ENCODE peak calls at places on chromosomes 16 and 17, in five cellular contexts. L, W, V, B and O are unnamed samples.

GRCh38 chr17:42378597-42379594 is 9.3 kb downstream of the STAT3 start:
- DNase-seq in L (peak; percentile 61), W (no peak), B (no peak), V (peak; percentile 34), O (no peak)

GRCh38 chr17:32486091-32486700 is 597 bp upstream of the CDK5R1 start:
- DNase-seq in L (peak; percentile 73), W (peak; percentile 46), V (peak; percentile 82), B (peak; percentile 62), O (peak; percentile 33)

GRCh38 chr17:74190807-74191206 is 12.7 kb upstream of the RPL38 start:
- DNase-seq in L (no peak), W (no peak), B (no peak), V (no peak), O (no peak)

GRCh38 chr16:64468515-64469090 is 653.3 kb downstream of the CDH11 start:
- DNase-seq in W (no peak), L (no peak), V (no peak), B (no peak), O (no peak)

GRCh38 chr17:8574687-8575086 is 55.8 kb downstream of the MYH10 start:
- DNase-seq in V (no peak), W (no peak), B (no peak), L (no peak), O (no peak)

GRCh38 chr17:7992516-7992915 is 9.9 kb upstream of the GUCY2D start:
- DNase-seq in L (peak; percentile 99), B (no peak), W (no peak), V (no peak), O (no peak)

GRCh38 chr16:79752421-79752820 is 151.9 kb upstream of the MAF start:
- DNase-seq in V (no peak), B (no peak), W (no peak), L (peak; percentile 80), O (no peak)

GRCh38 chr17:42691021-42691545 is 8.8 kb downstream of the CNTNAP1 start:
- DNase-seq in L (no peak), B (no peak), V (no peak), W (no peak), O (no peak)

GRCh38 chr16:46857261-46857962 is 26.4 kb upstream of the C16orf87 start:
- DNase-seq in V (peak; percentile 51), L (peak; percentile 21), B (peak; percentile 40), W (peak; percentile 3), O (no peak)

GRCh38 chr16:54160939-54161897 is 125.4 kb downstream of the IRX3 start:
- DNase-seq in L (no peak), W (no peak), B (no peak), V (no peak), O (no peak)

DNA sequence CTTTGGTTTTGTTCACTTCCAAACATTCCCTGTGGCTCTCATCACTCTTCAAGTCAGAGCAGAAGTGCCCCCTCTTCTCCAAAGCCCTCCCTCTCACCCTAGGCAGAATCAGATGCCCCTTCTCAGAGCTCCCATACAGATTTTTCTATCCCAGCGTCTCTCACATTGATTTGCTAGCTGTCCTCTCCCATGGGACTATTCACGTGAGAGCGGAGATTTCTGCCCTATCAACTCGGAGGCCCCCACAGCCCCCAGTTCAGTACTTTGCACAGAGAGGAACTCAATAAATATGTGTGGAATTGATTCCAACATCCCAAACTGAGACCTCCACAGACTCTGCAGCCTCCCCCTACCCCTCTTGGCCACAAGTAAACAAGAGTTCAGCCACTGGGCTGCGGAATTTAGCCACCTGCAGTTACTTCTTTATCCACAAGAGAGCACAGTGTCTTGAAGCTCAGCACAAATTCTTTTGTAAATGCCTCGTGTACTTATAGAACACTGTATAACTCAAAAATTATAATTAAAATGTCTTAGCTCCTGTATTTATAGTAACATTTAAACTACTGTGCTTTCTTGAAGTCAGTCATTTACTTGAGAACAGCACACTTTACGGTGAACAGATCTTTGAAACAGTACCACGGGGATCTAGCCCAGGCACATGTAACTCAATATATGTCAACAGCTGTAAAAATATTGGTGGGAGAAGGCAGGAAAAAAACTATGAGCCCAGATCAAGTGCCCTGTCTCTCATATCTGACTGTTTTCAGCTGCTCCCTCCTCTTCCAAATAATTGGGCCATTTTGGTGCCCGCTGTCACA is 182.9 kb downstream of the C16orf78 start:
- DNase-seq in W (no peak), L (no peak), V (no peak), B (no peak), O (no peak)
- H3K4me3 ChIP-seq in W (no peak overlapping the region), L (no peak overlapping the region), V (no peak overlapping the region), B (no peak overlapping the region), O (no peak overlapping the region)

GRCh38 chr17:38559025-38559879 is 46.5 kb downstream of the SRCIN1 start:
- DNase-seq in L (peak; percentile 90), W (peak; percentile 24), V (peak; percentile 96), B (no peak), O (no peak)
- H3K27me3 ChIP-seq in L (no peaks in the 10 kb centered on the region), W (peaks cover 55% of the 10 kb centered on the region), V (peaks cover 24% of the 10 kb centered on the region), B (no peaks in the 10 kb centered on the region), O (peaks cover 22% of the 10 kb centered on the region)

GRCh38 chr16:57084996-57085395 is 7.4 kb upstream of the CPNE2 start:
- DNase-seq in L (no peak), W (no peak), V (no peak), B (no peak), O (no peak)
- H3K4me3 ChIP-seq in L (no peak overlapping the region), W (no peak overlapping the region), V (no peak overlapping the region), B (no peak overlapping the region), O (no peak overlapping the region)

GRCh38 chr16:86297391-86297790 is 212.9 kb upstream of the FOXF1 start:
- DNase-seq in W (no peak), B (no peak), L (peak; percentile 6), V (no peak), O (no peak)
- H3K27me3 ChIP-seq in W (peaks cover 46% of the 10 kb centered on the region), B (peaks cover 49% of the 10 kb centered on the region), L (peaks cover 5% of the 10 kb centered on the region), V (no peaks in the 10 kb centered on the region), O (peaks cover 9% of the 10 kb centered on the region)

GRCh38 chr16:86565644-86566511 is 751 bp upstream of the FOXC2 start:
- DNase-seq in L (no peak), B (no peak), V (no peak), W (no peak), O (no peak)

GRCh38 chr16:86563489-86564345 is 2.9 kb upstream of the FOXC2 start:
- DNase-seq in B (peak; percentile 92), V (peak; percentile 95), L (peak; percentile 81), W (peak; percentile 81), O (peak; percentile 85)

GRCh38 chr16:86566601-86566965 is at the start of gene FOXC2:
- DNase-seq in B (no peak), W (no peak), L (peak; percentile 89), V (peak; percentile 74), O (peak; percentile 85)

GRCh38 chr16:86566966-86567700 is 504 bp downstream of the FOXC2 start:
- DNase-seq in L (peak; percentile 73), W (no peak), B (no peak), V (no peak), O (no peak)

GRCh38 chr16:86565181-86565631 is 1.4 kb upstream of the FOXC2 start:
- DNase-seq in L (no peak), V (no peak), B (no peak), W (no peak), O (no peak)
- H3K4me3 ChIP-seq in L (no peak overlapping the region), V (no peak overlapping the region), B (no peak overlapping the region), W (no peak overlapping the region), O (peak overlapping the region; percentile 94)

DNA sequence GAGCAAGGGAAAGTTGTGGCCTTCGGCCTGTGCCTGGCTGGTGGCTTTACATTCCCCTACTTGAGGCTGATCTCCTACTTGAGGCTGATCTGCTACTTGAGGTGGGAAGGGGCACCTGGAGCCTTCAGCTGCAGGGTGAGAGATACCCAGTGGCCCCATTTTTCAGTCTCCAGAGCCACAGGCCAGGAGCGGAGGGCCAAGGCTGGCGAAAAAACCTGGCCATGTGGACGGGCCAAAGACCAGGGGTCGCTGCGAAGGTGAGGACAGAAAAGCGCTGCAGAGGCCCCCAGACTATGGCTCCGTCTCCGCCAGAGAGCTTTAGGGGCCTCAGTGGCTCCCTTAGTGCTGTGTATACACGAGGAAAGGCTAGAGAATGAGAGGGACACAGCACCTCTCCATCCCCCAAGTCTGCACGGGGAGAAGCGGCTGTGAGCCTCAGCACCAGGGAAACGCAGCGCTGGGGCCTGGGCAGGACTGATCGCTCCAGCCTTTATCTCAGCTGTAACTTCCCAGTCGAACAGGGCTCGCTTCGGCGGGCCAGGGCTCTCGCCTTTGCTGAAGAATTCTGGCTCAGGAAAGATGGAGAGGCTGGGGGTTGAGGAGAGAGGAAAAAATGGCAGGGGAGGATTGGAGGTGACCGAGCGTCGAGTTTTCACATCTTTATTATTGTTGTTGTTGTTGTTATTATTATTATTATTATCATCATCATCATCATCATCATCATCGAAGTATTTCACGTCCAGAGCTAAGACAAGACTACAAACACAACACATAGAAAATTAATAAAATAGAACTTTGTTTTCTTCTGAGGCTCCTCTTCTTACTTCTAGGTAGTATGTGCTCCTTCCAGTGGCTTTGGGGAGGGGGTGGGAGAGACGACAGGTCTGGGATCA is 1.8 kb upstream of the HOXB5 start:
- DNase-seq in B (no peak), W (no peak), V (no peak), L (no peak), O (no peak)
- H3K27me3 ChIP-seq in B (peaks cover 95% of the 10 kb centered on the region), W (peaks cover 92% of the 10 kb centered on the region), V (peaks cover 71% of the 10 kb centered on the region), L (peaks cover 22% of the 10 kb centered on the region), O (no peaks in the 10 kb centered on the region)